ENCODE peak calls at places on chromosome 11, in seven cellular contexts. K, Y, U, L, T, X and F are unnamed samples.

GRCh38 chr11:5123802-5124521 is 14.2 kb downstream of the OR52A5 start:
- DNase-seq in K (peak), Y (peak), U (peak), L (peak), T (peak), X (peak), F (peak)

GRCh38 chr11:35779409-35779808 is 116.8 kb downstream of the TRIM44 start:
- DNase-seq in K (no peak), Y (no peak), U (no peak), L (no peak), T (no peak), X (no peak), F (no peak)

GRCh38 chr11:36300651-36301050 is 4.6 kb downstream of the PRR5L start:
- DNase-seq in K (peak), Y (no peak), U (peak), L (peak), T (peak), X (no peak), F (peak)

GRCh38 chr11:63920126-63920869 is 3.3 kb upstream of the RCOR2 start:
- DNase-seq in K (no peak), Y (no peak), U (peak), L (no peak), T (no peak), X (no peak), F (peak)

GRCh38 chr11:65655570-65656332 is 7.0 kb downstream of the RELA start:
- DNase-seq in K (no peak), Y (no peak), U (peak), L (no peak), T (no peak), X (no peak), F (no peak)

GRCh38 chr11:125261471-125262087 is 97.0 kb downstream of the PKNOX2 start:
- DNase-seq in K (no peak), Y (no peak), U (no peak), L (no peak), T (no peak), X (no peak), F (no peak)

GRCh38 chr11:95790933-95791247 is 592 bp downstream of the CEP57 start:
- DNase-seq in K (peak), Y (peak), U (peak), L (peak), T (peak), X (peak), F (peak)

GRCh38 chr11:66325140-66325754 is 8.4 kb upstream of the CD248 start:
- DNase-seq in K (no peak), Y (no peak), U (no peak), L (peak), T (no peak), X (no peak), F (no peak)

GRCh38 chr11:64863381-64864060 is 14.9 kb downstream of the EHD1 start:
- DNase-seq in K (no peak), Y (no peak), U (no peak), L (no peak), T (no peak), X (no peak), F (no peak)

GRCh38 chr11:61769946-61770683 is 17.7 kb downstream of the MYRF start:
- DNase-seq in K (no peak), Y (no peak), U (no peak), L (no peak), T (no peak), X (no peak), F (no peak)

GRCh38 chr11:61768376-61769076 is 16.1 kb downstream of the MYRF start:
- DNase-seq in K (no peak), Y (no peak), U (peak), L (no peak), T (no peak), X (no peak), F (no peak)

GRCh38 chr11:61771195-61771894 is 18.9 kb downstream of the MYRF start:
- DNase-seq in K (no peak), Y (no peak), U (no peak), L (no peak), T (no peak), X (no peak), F (no peak)

GRCh38 chr11:61771995-61772455 is 19.6 kb downstream of the MYRF start:
- DNase-seq in K (no peak), Y (no peak), U (no peak), L (no peak), T (no peak), X (no peak), F (no peak)

DNA sequence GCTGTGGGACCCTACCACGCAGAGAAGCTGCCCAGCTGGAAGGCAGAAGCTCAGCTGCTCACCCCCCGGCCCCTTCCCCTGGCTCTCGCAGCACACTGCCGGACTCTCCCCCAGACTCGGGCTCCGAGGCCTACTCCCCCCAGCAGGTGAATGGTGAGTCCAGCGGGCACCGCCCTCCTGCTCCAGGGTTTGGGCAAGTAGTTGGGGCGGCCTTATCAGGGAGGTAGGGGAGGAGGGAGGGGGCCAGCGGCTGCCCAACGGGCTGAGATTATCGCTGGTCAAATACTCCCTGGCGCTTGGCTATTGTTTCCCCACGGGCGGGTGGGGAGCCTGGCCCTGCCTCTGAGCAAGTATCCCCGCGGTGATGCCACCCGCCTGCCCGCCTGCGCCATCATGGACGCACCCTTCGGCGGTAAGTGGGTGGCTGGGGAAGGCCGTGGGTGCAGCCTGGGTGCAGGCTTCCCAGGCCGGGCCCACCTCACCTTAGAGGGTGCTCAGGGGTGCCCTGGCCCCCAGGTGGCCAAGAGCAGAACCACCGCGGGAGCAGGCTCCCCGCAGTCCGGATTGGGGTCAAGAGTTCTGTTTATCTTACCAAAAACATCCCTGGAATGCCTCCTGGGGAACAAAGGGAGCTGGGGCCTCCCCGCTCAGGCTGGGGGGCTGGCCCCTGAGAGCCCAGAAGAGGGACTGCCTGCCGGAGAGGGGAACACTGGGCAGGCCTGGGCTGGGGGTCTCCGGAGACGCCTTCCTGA is 16.9 kb downstream of the MYRF start:
- DNase-seq in K (no peak), Y (peak), U (peak), L (peak), T (peak), X (no peak), F (no peak)
- TF ChIP-seq CTCF in K (no peak), Y (peak), U (peak), L (peak), T (peak), X (no peak), F (no peak)

DNA sequence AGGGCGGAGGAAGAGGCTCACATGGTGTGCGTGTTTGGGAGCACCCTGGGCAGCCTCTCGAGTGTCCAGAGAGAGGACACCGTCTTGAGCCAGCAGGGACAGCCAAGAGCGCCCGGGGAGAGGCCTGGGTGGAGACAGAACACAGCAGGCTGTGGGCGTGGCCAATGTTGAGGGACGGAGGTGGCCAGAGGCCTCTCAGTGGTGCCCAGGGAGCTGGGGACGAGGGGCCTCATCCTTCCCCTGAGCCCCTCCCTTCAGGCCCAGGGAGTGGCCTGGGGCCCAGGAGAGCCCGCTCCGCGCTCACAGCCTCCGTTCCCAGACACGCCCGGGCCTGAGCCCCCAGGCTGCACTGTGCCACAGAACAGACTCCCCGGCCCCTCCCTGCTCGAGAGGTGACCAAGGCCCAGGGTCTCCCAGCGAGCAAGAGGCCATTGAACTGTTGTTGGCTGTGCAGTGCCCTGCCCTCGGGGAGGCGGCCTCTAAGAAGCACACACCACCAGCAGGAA is 48.4 kb downstream of the CDKN1C start:
- DNase-seq in K (peak), Y (peak), U (peak), L (no peak), T (no peak), X (no peak), F (peak)
- TF ChIP-seq CTCF in K (no peak), Y (peak), U (peak), L (peak), T (peak), X (no peak), F (no peak)

GRCh38 chr11:21144556-21144955 is 475.2 kb downstream of the NELL1 start:
- DNase-seq in K (no peak), Y (no peak), U (no peak), L (no peak), T (no peak), X (no peak), F (no peak)

GRCh38 chr11:21137813-21138212 is 468.4 kb downstream of the NELL1 start:
- DNase-seq in K (no peak), Y (no peak), U (no peak), L (no peak), T (no peak), X (no peak), F (no peak)

DNA sequence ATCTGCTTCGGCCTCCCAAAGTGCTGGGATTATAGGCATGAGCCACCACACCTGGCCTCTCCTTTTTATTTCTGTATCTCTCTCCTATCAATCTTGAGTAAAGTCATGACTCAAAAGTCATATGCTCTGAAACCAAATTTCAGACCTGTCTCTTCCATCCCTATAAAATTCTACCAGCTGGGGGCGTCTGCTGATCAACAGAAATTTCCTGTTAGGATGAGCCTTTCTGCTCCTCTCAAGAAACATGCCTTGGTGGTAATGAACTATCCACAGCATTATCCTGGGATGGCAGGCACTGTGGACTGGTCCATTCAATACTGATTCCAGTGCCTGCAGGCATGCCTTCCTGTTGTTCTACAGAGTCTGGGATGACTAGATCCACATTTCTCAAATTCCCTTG is 472.6 kb downstream of the NELL1 start:
- DNase-seq in K (no peak), Y (no peak), U (no peak), L (no peak), T (no peak), X (no peak), F (no peak)
- TF ChIP-seq CTCF in K (no peak), Y (no peak), U (no peak), L (no peak), T (no peak), X (peak), F (no peak)

GRCh38 chr11:76576166-76576565 is 94.4 kb downstream of the LRRC32 start:
- DNase-seq in K (no peak), Y (no peak), U (no peak), L (no peak), T (no peak), X (no peak), F (no peak)
- TF ChIP-seq CTCF in K (no peak), Y (no peak), U (no peak), L (no peak), T (no peak), X (no peak), F (no peak)

DNA sequence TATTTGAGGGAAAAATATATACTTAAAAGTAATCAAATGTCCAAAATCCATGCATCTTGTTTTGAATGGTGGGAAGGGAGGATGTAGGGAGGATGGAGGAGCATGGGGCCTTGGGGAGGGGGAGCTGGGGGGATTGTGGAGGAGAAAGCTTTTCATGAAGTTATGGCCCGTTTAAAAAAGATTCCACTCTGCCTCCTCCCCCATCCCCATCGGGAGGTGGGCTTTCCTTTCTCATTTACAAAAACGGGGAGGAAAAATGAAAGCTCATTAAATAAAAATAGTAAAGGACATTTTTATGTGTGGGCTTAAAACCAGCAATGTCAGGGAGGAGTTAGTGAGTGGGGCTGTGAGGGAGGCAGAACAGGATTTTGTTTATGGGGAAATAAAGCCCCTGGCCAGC is 83.1 kb downstream of the ZBTB16 start:
- DNase-seq in K (no peak), Y (no peak), U (no peak), L (no peak), T (no peak), X (no peak), F (no peak)
- TF ChIP-seq CTCF in K (no peak), Y (no peak), U (no peak), L (no peak), T (no peak), X (no peak), F (no peak)